ENCODE peak calls at places on chromosomes 16 and 17, in four cellular contexts. S is mesenchymal stem cell, R is mesendoderm, V is neuronal stem cell. U is an unnamed sample. For H3K79me1, the result is how much of the 10 kb centered on the place peaks cover.

GRCh38 chr17:28532063-28532960 is 20.1 kb downstream of the UNC119 start:
- DNase-seq in S (peak), R (no peak), V (no peak), U (peak)

GRCh38 chr17:77869665-77870132 is 88.8 kb upstream of the TNRC6C start:
- DNase-seq in S (no peak), R (no peak), V (no peak), U (no peak)

GRCh38 chr17:16419929-16420271 is 4.5 kb downstream of the TRPV2 start:
- DNase-seq in S (peak), R (no peak), V (no peak), U (peak)

GRCh38 chr17:58320163-58320558 is 8.4 kb downstream of the TSPOAP1 start:
- DNase-seq in S (no peak), R (no peak), V (no peak), U (no peak)

GRCh38 chr17:57407287-57408063 is 151.2 kb downstream of the MSI2 start:
- DNase-seq in S (peak), R (no peak), V (no peak), U (no peak)

GRCh38 chr17:8997994-8998628 is 23.2 kb upstream of the NTN1 start:
- DNase-seq in S (peak), R (peak), V (peak), U (peak)

GRCh38 chr17:78422267-78422605 is 43.8 kb downstream of the PGS1 start:
- DNase-seq in S (no peak), R (no peak), V (no peak), U (no peak)

GRCh38 chr17:29151567-29151966 is 28.6 kb downstream of the MYO18A start:
- DNase-seq in S (peak), R (peak), V (no peak), U (peak)

GRCh38 chr17:74759243-74759801 is 10.9 kb downstream of the NHERF1 start:
- DNase-seq in S (no peak), R (no peak), V (no peak), U (no peak)

GRCh38 chr16:27251561-27252205 is 16.9 kb downstream of the NSMCE1 start:
- DNase-seq in S (no peak), R (no peak), V (no peak), U (no peak)

GRCh38 chr17:49187301-49187700 is 23.1 kb downstream of the GNGT2 start:
- DNase-seq in S (peak), R (no peak), V (no peak), U (peak)

GRCh38 chr17:151004-151403 is 13.6 kb downstream of the SCGB1C2 start:
- DNase-seq in S (no peak), R (no peak), V (no peak), U (no peak)

GRCh38 chr17:17783825-17784598 is 52.8 kb downstream of the SREBF1 start:
- DNase-seq in S (peak), R (peak), V (peak), U (no peak)

GRCh38 chr16:2799852-2800226 is 1.6 kb downstream of the PRSS41 start:
- DNase-seq in S (peak), R (no peak), V (no peak), U (peak)

GRCh38 chr16:31350275-31351005 is 4.5 kb upstream of the ITGAX start:
- DNase-seq in S (no peak), R (no peak), V (no peak), U (no peak)

GRCh38 chr17:16491703-16492612 is at the start of gene LRRC75A:
- DNase-seq in S (peak), R (peak), V (peak), U (peak)

GRCh38 chr17:15436399-15437369 is 30.7 kb downstream of the CDRT4 start:
- DNase-seq in S (peak), R (peak), V (no peak), U (peak)

GRCh38 chr16:4450921-4451619 is 23.4 kb downstream of the NMRAL1 start:
- DNase-seq in S (no peak), R (peak), V (no peak), U (no peak)

GRCh38 chr16:569445-570254 is at the start of gene PIGQ:
- DNase-seq in S (peak), R (peak), V (peak), U (peak)

GRCh38 chr17:52470553-52470952 is 312.0 kb upstream of the CA10 start:
- DNase-seq in S (no peak), R (peak), V (no peak), U (no peak)

GRCh38 chr17:4944163-4944553 is 4.1 kb downstream of the RNF167 start:
- DNase-seq in S (no peak), R (peak), V (no peak), U (no peak)

GRCh38 chr16:11955713-11956123 is 9.3 kb upstream of the TNFRSF17 start:
- DNase-seq in S (peak), R (peak), V (no peak), U (peak)

GRCh38 chr16:83137326-83137770 is 510.6 kb downstream of the CDH13 start:
- DNase-seq in S (peak), R (no peak), V (peak), U (peak)

GRCh38 chr16:27350006-27350405 is 36.2 kb downstream of the IL4R start:
- DNase-seq in S (no peak), R (no peak), V (no peak), U (no peak)

GRCh38 chr17:30720013-30720471 is 104.5 kb downstream of the CRLF3 start:
- DNase-seq in S (no peak), R (no peak), V (no peak), U (no peak)

GRCh38 chr16:28597692-28598261 is 927 bp upstream of the SULT1A2 start:
- DNase-seq in S (no peak), R (peak), V (peak), U (no peak)

GRCh38 chr17:74960739-74961342 is 11.7 kb downstream of the HID1 start:
- DNase-seq in S (peak), R (peak), V (no peak), U (peak)

GRCh38 chr17:55348749-55349354 is 72.8 kb downstream of the MMD start:
- DNase-seq in S (peak), R (peak), V (peak), U (peak)

GRCh38 chr17:68613739-68614298 is 12.7 kb upstream of the FAM20A start:
- DNase-seq in S (peak), R (peak), V (peak), U (no peak)

GRCh38 chr17:69489303-69489702 is 74.8 kb downstream of the MAP2K6 start:
- DNase-seq in S (no peak), R (no peak), V (no peak), U (no peak)

GRCh38 chr17:410674-411401 is 58.2 kb upstream of the RPH3AL start:
- DNase-seq in S (peak), R (peak), V (peak), U (peak)

GRCh38 chr16:71459510-71459909 is 2.5 kb downstream of the ZNF23 start:
- DNase-seq in S (no peak), R (no peak), V (no peak), U (no peak)

GRCh38 chr17:58344791-58345157 is 7.2 kb downstream of the SUPT4H1 start:
- DNase-seq in S (no peak), R (peak), V (no peak), U (no peak)

GRCh38 chr17:75511610-75512575 is 3.4 kb downstream of the CASKIN2 start:
- DNase-seq in S (peak), R (no peak), V (no peak), U (no peak)

GRCh38 chr17:17416007-17416399 is 60.8 kb upstream of the MED9 start:
- DNase-seq in S (peak), R (peak), V (peak), U (peak)

GRCh38 chr17:39114744-39115534 is 36.5 kb downstream of the PLXDC1 start:
- DNase-seq in S (peak), R (no peak), V (no peak), U (peak)
- H3K18ac ChIP-seq in S (peak), R (no peak), V (peak), U (peak)

GRCh38 chr17:66950886-66951604 is 13.5 kb upstream of the CACNG4 start:
- DNase-seq in S (no peak), R (peak), V (no peak), U (no peak)

GRCh38 chr17:66952031-66952524 is 12.4 kb upstream of the CACNG4 start:
- DNase-seq in S (peak), R (peak), V (no peak), U (peak)

GRCh38 chr17:66949501-66949900 is 15.0 kb upstream of the CACNG4 start:
- DNase-seq in S (peak), R (no peak), V (no peak), U (peak)

GRCh38 chr17:66951605-66951953 is 12.9 kb upstream of the CACNG4 start:
- DNase-seq in S (no peak), R (peak), V (no peak), U (no peak)

DNA sequence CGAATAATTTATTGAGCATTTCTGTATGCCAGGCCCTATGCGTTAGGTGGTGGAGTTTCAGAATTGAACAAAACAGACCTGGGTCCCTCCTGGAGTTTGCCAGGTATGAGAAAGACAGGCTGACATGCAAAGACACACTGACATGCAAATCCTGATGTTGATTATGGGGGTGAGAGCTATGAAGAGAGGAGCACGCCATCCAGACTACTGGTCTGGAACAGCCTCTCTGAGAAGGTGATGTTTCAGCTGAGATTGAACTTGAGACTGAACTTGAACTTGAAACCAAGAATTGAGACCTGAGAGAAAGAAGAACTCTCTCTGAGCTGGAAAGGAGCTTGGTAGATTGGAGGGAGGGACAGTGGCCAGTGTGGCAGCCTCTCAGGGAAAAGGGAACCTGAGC is 14.2 kb upstream of the CACNG4 start:
- DNase-seq in S (no peak), R (no peak), V (no peak), U (no peak)
- H3K79me1 ChIP-seq in S (under half), R (under half), V (under half), U (under half)

GRCh38 chr16:88705746-88706287 is 391 bp downstream of the RNF166 start:
- DNase-seq in S (no peak), R (no peak), V (no peak), U (no peak)
- H3K18ac ChIP-seq in S (peak), R (peak), V (peak), U (no peak)

GRCh38 chr16:75252946-75253911 is 1.8 kb upstream of the BCAR1 start:
- DNase-seq in S (peak), R (peak), V (peak), U (peak)

GRCh38 chr16:75252049-75252864 is 833 bp upstream of the BCAR1 start:
- DNase-seq in S (no peak), R (no peak), V (no peak), U (no peak)

GRCh38 chr16:75256871-75257343 is 5.5 kb upstream of the BCAR1 start:
- DNase-seq in S (peak), R (peak), V (no peak), U (peak)

GRCh38 chr16:75256059-75256870 is 4.8 kb upstream of the BCAR1 start:
- DNase-seq in S (peak), R (peak), V (no peak), U (no peak)

GRCh38 chr16:75254359-75254837 is 3.0 kb upstream of the BCAR1 start:
- DNase-seq in S (peak), R (peak), V (no peak), U (peak)
- H3K79me1 ChIP-seq in S (under half), R (under half), V (under half), U (under half)

DNA sequence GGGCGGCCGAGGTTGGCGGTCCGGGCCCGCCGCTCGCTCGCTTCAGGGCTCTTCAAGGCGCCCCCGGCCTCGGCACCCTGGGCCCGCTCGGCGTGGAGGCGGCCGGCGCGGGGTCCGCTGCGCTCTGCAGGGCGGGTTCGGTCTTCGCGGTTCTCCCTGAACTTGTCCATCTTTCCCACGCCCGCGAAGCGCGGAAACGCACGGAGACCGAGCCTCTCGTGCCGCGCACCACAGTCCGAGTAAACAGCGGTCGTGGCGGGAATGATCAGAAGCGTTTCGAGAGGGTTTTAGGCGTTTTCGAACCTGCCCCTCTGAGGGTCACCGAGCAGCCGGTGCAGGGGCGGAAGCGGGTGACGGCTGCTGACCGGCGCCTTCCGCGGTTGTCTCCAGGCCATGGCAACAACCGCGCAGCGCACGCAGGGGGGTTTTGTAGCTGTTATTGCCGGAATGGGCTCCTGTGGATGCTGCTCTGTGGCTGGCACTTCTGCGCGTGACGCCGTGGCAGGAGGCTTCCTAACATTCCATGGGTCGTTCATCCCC is 414 bp downstream of the NARF start:
- DNase-seq in S (peak), R (peak), V (no peak), U (peak)
- H3K18ac ChIP-seq in S (peak), R (no peak), V (peak), U (no peak)

DNA sequence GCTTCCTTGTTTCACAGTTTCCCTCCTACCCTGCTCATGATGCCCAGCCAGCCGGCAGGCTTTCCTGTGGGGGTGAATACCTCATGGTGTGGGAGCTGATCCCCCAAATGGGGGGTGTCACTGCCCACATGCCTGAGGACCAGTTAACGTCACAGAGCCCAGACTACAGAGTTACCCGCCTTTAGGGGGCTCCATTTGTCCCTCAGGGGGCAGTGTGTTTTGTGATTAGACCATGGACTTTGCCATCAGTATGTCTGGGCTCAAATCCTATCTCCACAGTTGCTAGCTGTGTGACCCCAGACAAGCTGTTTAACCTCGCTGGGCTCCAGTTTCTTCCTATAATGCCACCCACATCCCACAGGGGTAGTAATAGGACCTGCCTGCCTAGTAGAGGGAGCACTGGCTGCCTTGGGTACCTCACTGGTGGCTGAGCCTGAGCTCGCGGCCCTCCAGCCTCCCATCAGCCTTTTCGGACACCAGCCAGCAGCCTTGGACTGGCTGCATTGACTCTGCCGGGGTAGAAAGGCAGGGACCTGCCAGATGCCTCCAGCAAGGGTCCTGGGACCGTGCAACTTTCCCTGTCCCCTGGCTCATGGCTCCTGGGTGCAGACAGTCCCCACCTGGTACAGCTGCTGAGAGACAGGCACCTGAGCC is 87.5 kb upstream of the GSE1 start:
- DNase-seq in S (no peak), R (no peak), V (no peak), U (no peak)
- H3K79me1 ChIP-seq in S (under half), R (under half), V (under half), U (under half)

GRCh38 chr16:51553910-51554309 is 402.8 kb upstream of the SALL1 start:
- DNase-seq in S (peak), R (no peak), V (no peak), U (peak)
- H3K18ac ChIP-seq in S (no peak), R (no peak), V (no peak), U (peak)

U was measured in IMR-90.